ENCODE peak calls at places on chromosomes 2 and 18, in nine cellular contexts. Q is SK-N-DZ; R is GM10248; W is osteocyte; P is heart right ventricle; H is sciatic nerve; Z is fibroblast of the aortic adventitia; D is HCEC 1CT; V is activated CD8-positive, alpha-beta T cell treated with anti-CD3 and anti-CD28 coated beads for 36 hours. T is an unnamed sample.

GRCh38 chr2:240198226-240198625 is 57.8 kb upstream of the OTOS start:
- DNase-seq in Q (no peak), R (no peak), W (no peak), P (no peak), H (no peak), Z (no peak), D (no peak), V (no peak), T (no peak)

GRCh38 chr2:86704482-86704971 is 15.6 kb upstream of the RMND5A start:
- DNase-seq in Q (no peak), R (no peak), W (no peak), P (peak), H (no peak), Z (peak), D (peak), V (no peak), T (no peak)

GRCh38 chr2:240390091-240391073 is 45.1 kb upstream of the GPC1 start:
- DNase-seq in Q (no peak), R (no peak), W (no peak), P (no peak), H (peak), Z (no peak), D (no peak), V (no peak), T (no peak)

GRCh38 chr2:73117441-73117840 is 4.7 kb upstream of the RAB11FIP5 start:
- DNase-seq in Q (no peak), R (no peak), W (no peak), P (no peak), H (no peak), Z (peak), D (peak), V (no peak), T (no peak)

GRCh38 chr18:79552140-79552631 is 127.4 kb upstream of the CTDP1 start:
- DNase-seq in Q (no peak), R (no peak), W (peak), P (no peak), H (peak), Z (no peak), D (no peak), V (no peak), T (no peak)

GRCh38 chr2:138321458-138321857 is 180.1 kb upstream of the SPOPL start:
- DNase-seq in Q (no peak), R (no peak), W (no peak), P (no peak), H (no peak), Z (no peak), D (no peak), V (no peak), T (no peak)

GRCh38 chr2:212970132-212970531 is 181.3 kb downstream of the IKZF2 start:
- DNase-seq in Q (no peak), R (no peak), W (no peak), P (no peak), H (no peak), Z (peak), D (peak), V (no peak), T (no peak)

GRCh38 chr2:193103064-193103463 is 908.3 kb upstream of the TMEFF2 start:
- DNase-seq in Q (no peak), R (no peak), W (no peak), P (no peak), H (no peak), Z (no peak), D (peak), V (no peak), T (no peak)

GRCh38 chr2:182914852-182915251 is 48.4 kb upstream of the FRZB start:
- DNase-seq in Q (no peak), R (no peak), W (no peak), P (no peak), H (no peak), Z (no peak), D (no peak), V (no peak), T (no peak)

GRCh38 chr2:187527262-187527661 is 27.0 kb downstream of the TFPI start:
- DNase-seq in Q (no peak), R (no peak), W (no peak), P (no peak), H (no peak), Z (peak), D (no peak), V (no peak), T (no peak)

GRCh38 chr2:110678457-110679336 is 834 bp upstream of the BUB1 start:
- DNase-seq in Q (peak), R (peak), W (no peak), P (no peak), H (no peak), Z (peak), D (no peak), V (peak), T (no peak)

GRCh38 chr2:113273031-113273551 is 5.6 kb downstream of the PAX8 start:
- DNase-seq in Q (no peak), R (no peak), W (no peak), P (no peak), H (no peak), Z (no peak), D (peak), V (peak), T (no peak)

GRCh38 chr2:229818230-229818629 is 103.6 kb downstream of the TRIP12 start:
- DNase-seq in Q (no peak), R (no peak), W (no peak), P (no peak), H (no peak), Z (no peak), D (no peak), V (no peak), T (no peak)

GRCh38 chr2:199742884-199743283 is 108.1 kb downstream of the FTCDNL1 start:
- DNase-seq in Q (no peak), R (no peak), W (no peak), P (no peak), H (no peak), Z (no peak), D (no peak), V (no peak), T (no peak)

GRCh38 chr2:43513216-43513615 is 82.6 kb downstream of the THADA start:
- DNase-seq in Q (no peak), R (peak), W (no peak), P (no peak), H (no peak), Z (peak), D (no peak), V (no peak), T (no peak)

GRCh38 chr2:160351978-160352377 is 141.6 kb downstream of the RBMS1 start:
- DNase-seq in Q (no peak), R (no peak), W (no peak), P (no peak), H (no peak), Z (peak), D (peak), V (no peak), T (no peak)

GRCh38 chr2:37453024-37453423 is 108.6 kb downstream of the QPCT start:
- DNase-seq in Q (no peak), R (no peak), W (no peak), P (no peak), H (no peak), Z (no peak), D (no peak), V (no peak), T (no peak)

GRCh38 chr2:223779877-223780276 is 57.5 kb downstream of the AP1S3 start:
- DNase-seq in Q (peak), R (peak), W (no peak), P (no peak), H (no peak), Z (peak), D (peak), V (peak), T (peak)